ENCODE peak calls at places on chromosomes 16 and 17, in four cellular contexts. V, N, A and J are unnamed samples.

GRCh38 chr17:77526259-77526711 is 385.5 kb downstream of the SEC14L1 start:
- DNase-seq in V (no peak), A (no peak), N (no peak), J (no peak)

GRCh38 chr16:27795992-27796614 is 246.2 kb downstream of the KATNIP start:
- DNase-seq in V (peak; percentile 66), A (peak; percentile 91), N (peak; percentile 74), J (peak; percentile 45)

GRCh38 chr16:23578096-23578830 is 17.9 kb downstream of the NDUFAB1 start:
- DNase-seq in A (no peak), N (no peak), V (no peak), J (no peak)

GRCh38 chr16:12119562-12119961 is 143.0 kb downstream of the SNX29 start:
- DNase-seq in N (no peak), A (no peak), V (no peak), J (no peak)

GRCh38 chr17:61389670-61390478 is 9.8 kb upstream of the TBX2 start:
- DNase-seq in V (no peak), N (peak; percentile 85), A (peak; percentile 92), J (peak; percentile 44)

GRCh38 chr17:18229771-18230170 is 4.3 kb downstream of the LLGL1 start:
- DNase-seq in N (no peak), A (no peak), V (no peak), J (no peak)

GRCh38 chr16:12542818-12543699 is 260.6 kb downstream of the CPPED1 start:
- DNase-seq in V (no peak), A (no peak), N (no peak), J (no peak)

GRCh38 chr16:75322706-75323105 is 71.3 kb upstream of the BCAR1 start:
- DNase-seq in N (no peak), A (no peak), V (no peak), J (peak; percentile 61)

GRCh38 chr16:11612110-11612981 is 25.6 kb upstream of the LITAF start:
- DNase-seq in N (no peak), A (no peak), V (no peak), J (peak; percentile 96)

GRCh38 chr17:74524751-74525725 is 6.2 kb downstream of the CD300LB start:
- DNase-seq in A (no peak), N (peak; percentile 18), V (no peak), J (no peak)

GRCh38 chr17:67246398-67246647 is 1.3 kb upstream of the HELZ start:
- DNase-seq in V (peak; percentile 18), A (no peak), N (no peak), J (peak; percentile 71)

GRCh38 chr16:4944333-4945281 is 7.7 kb upstream of the PPL start:
- DNase-seq in A (peak; percentile 71), N (peak; percentile 90), V (no peak), J (peak; percentile 79)

GRCh38 chr17:32504166-32504990 is 17.6 kb downstream of the CDK5R1 start:
- DNase-seq in V (no peak), A (no peak), N (no peak), J (no peak)

GRCh38 chr16:12458591-12459400 is 344.9 kb downstream of the CPPED1 start:
- DNase-seq in V (no peak), N (no peak), A (no peak), J (peak; percentile 20)

GRCh38 chr17:81923302-81924260 is 4.0 kb downstream of the MAFG start:
- DNase-seq in N (peak; percentile 84), V (no peak), A (no peak), J (no peak)

GRCh38 chr17:48439072-48439471 is 9.1 kb upstream of the SKAP1 start:
- DNase-seq in N (no peak), V (no peak), A (no peak), J (no peak)

GRCh38 chr17:29155235-29155965 is 24.8 kb downstream of the MYO18A start:
- DNase-seq in A (no peak), V (no peak), N (peak; percentile 76), J (peak; percentile 64)

GRCh38 chr17:34626141-34626681 is 46.8 kb downstream of the TMEM132E start:
- DNase-seq in V (no peak), A (peak; percentile 58), N (peak; percentile 80), J (peak; percentile 31)

GRCh38 chr17:42670925-42671657 is 5.7 kb downstream of the PLEKHH3 start:
- DNase-seq in A (peak; percentile 61), N (peak; percentile 61), V (no peak), J (no peak)

GRCh38 chr16:11316331-11317015 is 28.8 kb upstream of the RMI2 start:
- DNase-seq in V (no peak), A (peak; percentile 71), N (peak; percentile 90), J (peak; percentile 46)

GRCh38 chr17:80819422-80820164 is 172.0 kb upstream of the CHMP6 start:
- DNase-seq in V (no peak), N (no peak), A (no peak), J (no peak)

GRCh38 chr17:4540224-4541040 is 14.8 kb downstream of the MYBBP1A start:
- DNase-seq in N (peak; percentile 68), A (no peak), V (no peak), J (no peak)

GRCh38 chr16:71807905-71808592 is 585 bp downstream of the AP1G1 start:
- DNase-seq in V (peak; percentile 5), N (no peak), A (no peak), J (peak; percentile 23)

GRCh38 chr17:51908841-51909537 is 249.5 kb downstream of the CA10 start:
- DNase-seq in N (no peak), V (no peak), A (no peak), J (no peak)

GRCh38 chr17:44198721-44199552 is 747 bp downstream of the ATXN7L3 start:
- DNase-seq in A (peak; percentile 74), N (peak; percentile 80), V (peak; percentile 65), J (peak; percentile 46)

GRCh38 chr17:46842835-46843234 is 8.5 kb upstream of the WNT9B start:
- DNase-seq in N (no peak), A (no peak), V (no peak), J (peak; percentile 34)

GRCh38 chr16:50653056-50653455 is 28.1 kb downstream of the SNX20 start:
- DNase-seq in A (no peak), V (no peak), N (no peak), J (no peak)

GRCh38 chr16:31055613-31056012 is 18.4 kb downstream of the ZNF668 start:
- DNase-seq in N (no peak), A (peak; percentile 48), V (no peak), J (no peak)

GRCh38 chr16:70735141-70735979 is 49.5 kb upstream of the MTSS2 start:
- DNase-seq in V (no peak), N (peak; percentile 45), A (no peak), J (no peak)

GRCh38 chr16:72808754-72809153 is 239.2 kb downstream of the ZFHX3 start:
- DNase-seq in A (no peak), V (no peak), N (no peak), J (no peak)

GRCh38 chr16:78105517-78105916 is 6.1 kb downstream of the WWOX start:
- DNase-seq in N (no peak), V (no peak), A (no peak), J (no peak)

GRCh38 chr17:4487820-4488716 is 10.6 kb upstream of the SPNS2 start:
- DNase-seq in N (no peak), A (no peak), V (no peak), J (no peak)

GRCh38 chr17:61248399-61248798 is 151.2 kb upstream of the TBX2 start:
- DNase-seq in N (no peak), A (no peak), V (no peak), J (no peak)

GRCh38 chr16:3188925-3189825 is 1.2 kb downstream of the OR1F1 start:
- DNase-seq in N (peak; percentile 84), A (peak; percentile 96), V (no peak), J (peak; percentile 45)

GRCh38 chr16:54286330-54287017 is at the start of gene IRX3:
- DNase-seq in A (peak; percentile 84), N (peak; percentile 90), V (peak; percentile 87), J (peak; percentile 15)

GRCh38 chr17:36807496-36808180 is 129.6 kb upstream of the LHX1 start:
- DNase-seq in N (peak; percentile 68), A (peak; percentile 80), V (no peak), J (no peak)

GRCh38 chr17:50908860-50909764 is 43.0 kb upstream of the TOB1 start:
- DNase-seq in N (peak; percentile 84), A (peak; percentile 70), V (no peak), J (no peak)

GRCh38 chr17:71329310-71330098 is 791.3 kb upstream of the SOX9 start:
- DNase-seq in N (no peak), V (no peak), A (no peak), J (no peak)

GRCh38 chr17:39926588-39927100 is 757 bp downstream of the ORMDL3 start:
- DNase-seq in V (peak; percentile 26), A (no peak), N (peak; percentile 69), J (no peak)
- H2AFZ ChIP-seq in V (peak overlapping the region; percentile 96), A (no peak overlapping the region), N (no peak overlapping the region), J (peak overlapping the region; percentile 51)

DNA sequence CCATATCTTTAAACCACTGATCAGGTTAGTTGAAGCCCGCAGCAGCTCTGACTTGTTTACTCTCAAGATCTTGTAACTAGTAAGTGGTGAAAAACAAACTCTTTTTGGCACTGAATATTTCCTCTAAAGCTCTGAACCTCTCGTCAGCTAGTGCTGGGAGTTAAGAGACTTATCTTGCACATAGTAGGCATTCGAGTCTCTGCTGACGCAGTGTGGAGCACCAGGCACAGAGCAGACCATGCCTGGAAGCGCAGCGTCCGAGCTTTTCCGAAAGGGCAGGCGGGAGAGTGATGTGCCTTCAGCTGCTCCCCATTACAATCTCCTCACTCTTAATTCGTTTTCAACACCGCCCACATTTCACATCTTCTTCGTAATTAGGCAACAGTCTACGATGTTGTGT is 63.0 kb downstream of the SMG6 start:
- DNase-seq in A (no peak), N (no peak), V (no peak), J (no peak)
- H3K4ac ChIP-seq in A (no peak overlapping the region), N (no peak overlapping the region), V (no peak overlapping the region), J (no peak overlapping the region)

GRCh38 chr16:82510041-82510440 is 116.7 kb upstream of the CDH13 start:
- DNase-seq in A (no peak), V (no peak), N (no peak), J (no peak)

GRCh38 chr16:82509636-82510035 is 117.1 kb upstream of the CDH13 start:
- DNase-seq in V (no peak), N (no peak), A (no peak), J (no peak)

DNA sequence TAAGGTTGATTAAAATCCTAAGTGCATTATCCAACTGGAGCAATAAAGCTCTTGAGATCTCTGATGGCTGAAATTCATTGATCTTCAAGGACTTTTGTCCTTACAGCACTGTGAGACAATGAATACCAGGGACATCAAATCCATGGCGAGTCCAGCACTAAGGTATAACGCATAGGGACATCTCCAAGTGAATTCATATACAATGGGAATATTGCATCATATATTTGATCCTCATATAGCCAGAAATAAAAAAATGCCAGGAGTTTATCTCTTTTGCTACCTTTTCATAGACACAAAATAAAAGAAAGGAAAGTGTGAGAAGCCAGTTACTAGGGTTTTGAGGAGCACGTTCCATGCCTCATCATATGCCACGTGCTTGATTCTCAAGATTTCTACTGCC is 112.5 kb upstream of the CDH13 start:
- DNase-seq in A (no peak), N (no peak), V (no peak), J (no peak)
- H2AK5ac ChIP-seq in A (no peak overlapping the region), N (no peak overlapping the region), V (no peak overlapping the region), J (no peak overlapping the region)

GRCh38 chr17:57604771-57605733 is 140.0 kb downstream of the CCDC182 start:
- DNase-seq in V (no peak), N (no peak), A (no peak), J (no peak)
- H2AFZ ChIP-seq in V (no peak overlapping the region), N (no peak overlapping the region), A (no peak overlapping the region), J (no peak overlapping the region)